ENCODE peak calls at places on chromosomes 5 and 9, in four cellular contexts. W is left ventricle myocardium superior; F is GM23248; A is stimulated activated CD4-positive, alpha-beta T cell treated with anti-CD3 and anti-CD28 coated beads, Interleukin-4, amount 100 ng/mL, for 48 hours. K is an unnamed sample.

GRCh38 chr5:145921211-145921610 is 15.2 kb upstream of the SH3RF2 start:
- DNase-seq in F (peak; percentile 63), A (no peak), W (no peak), K (no peak)

GRCh38 chr9:90009447-90009846 is 404.6 kb downstream of the GADD45G start:
- DNase-seq in A (no peak), F (no peak), W (peak; percentile 43), K (no peak)

GRCh38 chr9:14313951-14314423 is at the start of gene NFIB:
- DNase-seq in F (peak; percentile 77), W (peak; percentile 76), A (no peak), K (peak; percentile 86)

GRCh38 chr5:161189452-161189851 is 337.4 kb upstream of the ATP10B start:
- DNase-seq in W (no peak), A (no peak), F (no peak), K (peak; percentile 22)

GRCh38 chr5:65128226-65128625 is 353.5 kb downstream of the ADAMTS6 start:
- DNase-seq in F (no peak), W (no peak), A (no peak), K (peak; percentile 55)

GRCh38 chr9:5869315-5870019 is 21.2 kb upstream of the MLANA start:
- DNase-seq in F (peak; percentile 8), A (peak; percentile 18), W (no peak), K (peak; percentile 78)

GRCh38 chr9:35847786-35848185 is 18.8 kb downstream of the TMEM8B start:
- DNase-seq in F (no peak), A (no peak), W (no peak), K (no peak)

GRCh38 chr9:37529111-37529510 is 43.4 kb downstream of the POLR1E start:
- DNase-seq in A (peak; percentile 53), W (no peak), F (no peak), K (no peak)

GRCh38 chr5:102231693-102232619 is 64.1 kb downstream of the SLCO4C1 start:
- DNase-seq in F (no peak), W (no peak), A (no peak), K (no peak)

GRCh38 chr9:20551835-20552234 is 70.5 kb downstream of the MLLT3 start:
- DNase-seq in F (no peak), A (no peak), W (no peak), K (no peak)

GRCh38 chr5:171672556-171672955 is 113.1 kb upstream of the SMIM23 start:
- DNase-seq in A (no peak), F (no peak), W (no peak), K (no peak)

GRCh38 chr9:134961331-134962064 is 43.8 kb upstream of the FCN1 start:
- DNase-seq in W (peak; percentile 47), F (no peak), A (no peak), K (no peak)

GRCh38 chr9:22210262-22210661 is 201.2 kb upstream of the CDKN2B start:
- DNase-seq in W (no peak), F (peak; percentile 51), A (no peak), K (no peak)

GRCh38 chr5:178642351-178642909 is 15.6 kb upstream of the CLK4 start:
- DNase-seq in A (no peak), F (peak; percentile 88), W (no peak), K (no peak)

GRCh38 chr9:35658144-35658893 is at the start of gene CCDC107:
- DNase-seq in W (peak; percentile 93), A (peak; percentile 72), F (peak; percentile 93), K (peak; percentile 87)

GRCh38 chr5:15585128-15585527 is 85.1 kb downstream of the FBXL7 start:
- DNase-seq in F (peak; percentile 49), A (no peak), W (no peak), K (no peak)

GRCh38 chr5:139141841-139142240 is 56.3 kb downstream of the SIL1 start:
- DNase-seq in F (peak; percentile 49), A (no peak), W (peak; percentile 72), K (no peak)

GRCh38 chr9:98568234-98568922 is 140.4 kb downstream of the GABBR2 start:
- DNase-seq in A (no peak), W (no peak), F (no peak), K (no peak)

K was measured in mesendoderm.